ENCODE peak calls at places on chromosomes 1 and 21, in five cellular contexts. A is choroid plexus epithelial cell, I is tibial artery, T is ovary, U is adrenal gland. V is an unnamed sample.

GRCh38 chr1:178541829-178542553 is 29.1 kb downstream of the TEX35 start:
- DNase-seq in T (peak), U (peak), A (no peak), I (peak), V (peak)

GRCh38 chr1:37274896-37275631 is 199.3 kb upstream of the ZC3H12A start:
- DNase-seq in U (no peak), I (peak), T (no peak), A (no peak), V (no peak)

GRCh38 chr1:115674011-115674410 is 32.2 kb downstream of the VANGL1 start:
- DNase-seq in U (no peak), I (no peak), A (no peak), T (no peak), V (no peak)

GRCh38 chr1:54805466-54805865 is 4.3 kb upstream of the TTC22 start:
- DNase-seq in U (no peak), A (no peak), T (no peak), I (peak), V (no peak)

GRCh38 chr1:4653796-4654715 is at the start of gene AJAP1:
- DNase-seq in T (peak), I (no peak), U (no peak), A (no peak), V (no peak)

GRCh38 chr1:117919376-117919775 is 10.0 kb downstream of the GDAP2 start:
- DNase-seq in T (no peak), I (no peak), A (no peak), U (no peak), V (no peak)

GRCh38 chr1:12001249-12001917 is 17.9 kb upstream of the MIIP start:
- DNase-seq in U (no peak), T (peak), I (no peak), A (peak), V (no peak)

GRCh38 chr1:38029081-38029681 is 16.6 kb downstream of the UTP11 start:
- DNase-seq in U (peak), T (peak), A (peak), I (no peak), V (peak)

GRCh38 chr1:154855186-154855585 is 14.9 kb downstream of the KCNN3 start:
- DNase-seq in A (no peak), I (no peak), U (no peak), T (no peak), V (no peak)

GRCh38 chr1:66439028-66439427 is 94.9 kb upstream of the SGIP1 start:
- DNase-seq in A (peak), T (no peak), I (no peak), U (no peak), V (peak)

GRCh38 chr1:4023678-4024077 is 123.6 kb upstream of the C1orf174 start:
- DNase-seq in I (no peak), U (no peak), A (no peak), T (no peak), V (no peak)

GRCh38 chr1:36392836-36393235 is 4.9 kb downstream of the LSM10 start:
- DNase-seq in A (no peak), I (no peak), U (no peak), T (no peak), V (no peak)

GRCh38 chr1:186442651-186443114 is 18.2 kb downstream of the PDC start:
- DNase-seq in A (peak), T (no peak), U (no peak), I (no peak), V (no peak)

GRCh38 chr21:33047231-33047630 is 21.5 kb downstream of the OLIG2 start:
- DNase-seq in U (peak), T (no peak), A (no peak), I (no peak), V (no peak)

DNA sequence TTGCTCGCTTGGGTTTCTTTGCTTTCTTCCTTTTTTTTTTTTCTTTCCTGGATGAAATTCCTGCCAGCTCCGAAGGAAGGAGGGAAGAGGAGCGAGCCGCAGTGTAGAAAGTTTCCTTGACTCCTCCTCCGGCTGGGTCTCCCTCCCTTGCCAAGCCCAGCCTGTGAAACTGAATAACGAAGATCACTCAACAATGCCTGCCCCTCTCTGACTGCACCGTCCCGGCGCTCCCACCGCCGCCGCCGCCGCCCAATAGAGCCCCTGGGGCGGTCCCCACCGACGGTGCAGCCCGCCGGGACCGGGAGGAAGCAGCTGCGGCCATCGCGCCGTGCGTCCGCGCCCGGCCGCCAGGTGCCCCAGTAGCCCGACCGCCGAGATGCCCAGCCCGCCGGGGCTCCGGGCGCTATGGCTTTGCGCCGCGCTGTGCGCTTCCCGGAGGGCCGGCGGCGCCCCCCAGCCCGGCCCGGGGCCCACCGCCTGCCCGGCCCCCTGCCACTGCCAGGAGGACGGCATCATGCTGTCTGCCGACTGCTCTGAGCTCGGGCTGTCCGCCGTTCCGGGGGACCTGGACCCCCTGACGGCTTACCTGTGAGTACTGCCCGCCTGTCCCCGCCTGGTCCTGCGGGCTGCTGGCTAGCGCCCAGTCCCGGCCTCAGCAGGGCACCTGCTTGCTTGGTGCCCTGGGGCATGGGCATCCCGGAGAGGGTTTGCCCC is at the start of gene LGR6:
- DNase-seq in I (no peak), U (no peak), T (no peak), A (no peak), V (no peak)
- TF ChIP-seq CTCF in I (peak), U (no peak), T (no peak), A (no peak), V (peak)

DNA sequence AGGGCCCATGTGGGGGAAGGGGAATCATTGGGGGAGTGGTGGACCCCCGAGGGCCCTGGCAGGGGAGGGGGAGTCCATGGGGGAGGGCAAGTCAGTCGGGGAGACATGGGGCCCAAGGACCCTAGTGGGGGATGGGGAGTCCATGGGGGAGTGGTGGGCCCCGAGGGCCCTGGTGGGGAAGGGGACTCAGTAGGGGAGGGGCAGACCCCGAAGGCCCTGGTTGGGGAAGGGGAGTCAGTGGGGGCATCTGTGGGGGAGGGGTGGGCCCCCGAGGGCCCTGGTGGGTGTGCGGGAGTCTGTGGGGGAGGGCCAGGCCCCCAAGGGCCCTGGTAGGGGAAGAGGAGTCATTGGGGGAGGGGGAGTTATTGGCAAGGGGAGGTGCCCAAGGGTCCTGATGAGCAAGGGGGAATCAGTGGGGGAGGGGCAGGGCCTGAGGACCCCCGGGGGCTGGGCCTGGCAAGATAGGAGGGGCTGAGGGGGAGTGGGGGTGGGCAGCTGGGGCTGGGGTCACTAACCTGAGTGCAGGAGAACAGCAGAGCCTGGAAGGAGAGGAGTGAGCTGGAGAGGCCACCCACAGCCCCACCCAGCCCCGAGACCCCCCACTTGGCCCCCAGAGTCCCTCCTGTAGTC is 2.1 kb downstream of the MXRA8 start:
- DNase-seq in A (no peak), U (peak), T (no peak), I (no peak), V (no peak)
- TF ChIP-seq CTCF in A (no peak), U (no peak), T (no peak), I (no peak), V (no peak)

DNA sequence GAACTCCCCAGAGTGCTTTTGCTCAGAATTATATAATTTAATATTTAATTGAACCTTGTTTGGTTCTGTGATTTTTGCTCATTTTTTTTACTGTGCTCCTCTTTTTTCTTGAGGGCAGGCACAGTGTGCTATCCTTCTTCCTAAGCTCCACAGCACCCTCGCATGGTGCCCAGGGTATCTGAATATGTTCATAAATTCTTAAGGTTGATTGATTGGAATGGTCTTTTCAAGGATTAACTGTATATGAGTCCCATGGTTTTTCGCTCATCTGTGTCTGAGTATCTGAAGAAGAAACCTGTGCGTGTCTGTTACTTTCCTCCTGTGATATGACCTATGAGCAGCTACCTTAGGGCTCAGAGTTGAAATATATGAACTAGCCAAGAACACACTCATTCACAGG is 393.7 kb downstream of the HLX start:
- DNase-seq in T (no peak), I (no peak), U (no peak), A (no peak), V (no peak)
- TF ChIP-seq CTCF in T (no peak), I (no peak), U (no peak), A (no peak), V (no peak)

GRCh38 chr1:31714442-31715096 is 10.8 kb upstream of the COL16A1 start:
- DNase-seq in U (peak), T (peak), I (peak), A (peak), V (no peak)

GRCh38 chr1:31709060-31709459 is 5.2 kb upstream of the COL16A1 start:
- DNase-seq in T (no peak), I (no peak), U (no peak), A (no peak), V (no peak)

GRCh38 chr1:31712625-31713024 is 8.8 kb upstream of the COL16A1 start:
- DNase-seq in A (peak), U (peak), I (peak), T (peak), V (no peak)

GRCh38 chr1:31715097-31715872 is 11.5 kb upstream of the COL16A1 start:
- DNase-seq in T (peak), I (peak), A (peak), U (peak), V (peak)

DNA sequence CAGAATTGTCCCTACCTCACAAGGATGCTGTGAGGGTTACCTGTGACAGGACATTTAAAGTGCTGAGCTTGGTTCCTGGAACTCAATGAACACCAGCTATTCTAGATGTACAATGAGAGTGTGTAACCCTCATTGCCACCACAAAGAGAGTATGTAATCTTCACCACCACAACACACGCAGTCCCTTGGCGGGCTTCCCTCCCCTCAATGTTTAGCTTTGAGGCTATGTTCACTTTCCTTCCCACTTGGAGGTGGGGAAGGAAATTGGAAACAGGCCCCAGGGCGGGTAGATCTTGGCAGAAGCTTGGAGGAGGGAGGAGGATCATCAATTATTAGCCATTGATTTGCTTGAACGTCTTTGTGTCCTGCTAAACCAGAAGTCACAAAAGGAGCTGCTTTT is 8.2 kb upstream of the COL16A1 start:
- DNase-seq in A (peak), T (no peak), I (no peak), U (no peak), V (no peak)
- TF ChIP-seq CTCF in A (no peak), T (no peak), I (no peak), U (no peak), V (no peak)

DNA sequence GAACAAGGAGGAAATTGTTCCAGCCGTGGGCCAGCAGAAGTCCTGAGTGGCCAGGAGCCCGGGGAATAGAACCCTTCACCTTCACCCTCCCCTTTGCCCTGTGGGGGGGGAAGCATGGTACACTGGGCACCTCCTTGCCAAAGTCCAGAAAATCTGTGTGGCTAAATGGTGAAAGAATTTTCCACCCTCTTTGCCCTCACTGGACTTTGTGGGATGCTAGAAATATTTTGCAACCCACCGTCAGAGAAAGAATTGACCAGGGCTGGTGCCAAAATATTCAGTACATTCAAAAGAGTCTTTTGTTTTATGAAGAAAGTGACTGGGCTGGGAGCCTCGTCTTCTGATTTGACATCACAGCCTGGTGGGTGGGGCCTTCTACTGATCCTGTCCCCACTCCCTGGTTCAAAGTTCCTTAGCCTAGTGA is 14.6 kb downstream of the NFASC start:
- DNase-seq in A (no peak), T (peak), U (peak), I (no peak), V (no peak)
- TF ChIP-seq CTCF in A (no peak), T (no peak), U (no peak), I (no peak), V (no peak)

V was measured in GM13977.